ENCODE peak calls at places on chromosomes 13 and 19, in eight cellular contexts. One of them, this sample, is unnamed.

GRCh38 chr13:44271031-44271433 is 102.6 kb upstream of the SERP2 start:
- DNase-seq in amniotic epithelial cell: peak; percentile 77
- DNase-seq in cardiac muscle cell: no peak
- DNase-seq in left cardiac atrium: no peak
- DNase-seq in left colon: no peak
- DNase-seq in foreskin fibroblast: peak; percentile 39
- DNase-seq in progenitor cell of endocrine pancreas: no peak
- DNase-seq in esophagus squamous epithelium: no peak
- DNase-seq in this sample: peak; percentile 93

GRCh38 chr19:8698433-8699063 is at the start of gene ACTL9:
- DNase-seq in amniotic epithelial cell: no peak
- DNase-seq in cardiac muscle cell: no peak
- DNase-seq in left cardiac atrium: no peak
- DNase-seq in left colon: no peak
- DNase-seq in foreskin fibroblast: no peak
- DNase-seq in progenitor cell of endocrine pancreas: no peak
- DNase-seq in esophagus squamous epithelium: no peak
- DNase-seq in this sample: no peak

GRCh38 chr19:38840583-38840968 is 9.0 kb upstream of the ECH1 start:
- DNase-seq in amniotic epithelial cell: no peak
- DNase-seq in cardiac muscle cell: no peak
- DNase-seq in left cardiac atrium: no peak
- DNase-seq in left colon: no peak
- DNase-seq in foreskin fibroblast: no peak
- DNase-seq in progenitor cell of endocrine pancreas: no peak
- DNase-seq in esophagus squamous epithelium: no peak
- DNase-seq in this sample: no peak

GRCh38 chr19:48837586-48838191 is 1.4 kb upstream of the HSD17B14 start:
- DNase-seq in amniotic epithelial cell: no peak
- DNase-seq in cardiac muscle cell: no peak
- DNase-seq in left cardiac atrium: no peak
- DNase-seq in left colon: no peak
- DNase-seq in foreskin fibroblast: no peak
- DNase-seq in progenitor cell of endocrine pancreas: no peak
- DNase-seq in esophagus squamous epithelium: no peak
- DNase-seq in this sample: no peak

GRCh38 chr13:106077017-106077416 is 458.4 kb downstream of the EFNB2 start:
- DNase-seq in amniotic epithelial cell: no peak
- DNase-seq in cardiac muscle cell: no peak
- DNase-seq in left cardiac atrium: no peak
- DNase-seq in left colon: no peak
- DNase-seq in foreskin fibroblast: no peak
- DNase-seq in progenitor cell of endocrine pancreas: no peak
- DNase-seq in esophagus squamous epithelium: no peak
- DNase-seq in this sample: no peak

GRCh38 chr19:55446060-55446459 is 3.0 kb upstream of the SHISA7 start:
- DNase-seq in amniotic epithelial cell: peak; percentile 65
- DNase-seq in cardiac muscle cell: no peak
- DNase-seq in left cardiac atrium: no peak
- DNase-seq in left colon: no peak
- DNase-seq in foreskin fibroblast: no peak
- DNase-seq in progenitor cell of endocrine pancreas: no peak
- DNase-seq in esophagus squamous epithelium: no peak
- DNase-seq in this sample: no peak

GRCh38 chr13:25171517-25172302 is at the start of gene AMER2:
- DNase-seq in amniotic epithelial cell: peak; percentile 5
- DNase-seq in cardiac muscle cell: peak; percentile 38
- DNase-seq in left cardiac atrium: peak; percentile 44
- DNase-seq in left colon: peak; percentile 14
- DNase-seq in foreskin fibroblast: peak; percentile 7
- DNase-seq in progenitor cell of endocrine pancreas: peak; percentile 34
- DNase-seq in esophagus squamous epithelium: no peak
- DNase-seq in this sample: peak; percentile 17

GRCh38 chr19:40687525-40688016 is 2.9 kb downstream of the NUMBL start:
- DNase-seq in amniotic epithelial cell: peak; percentile 36
- DNase-seq in cardiac muscle cell: peak; percentile 76
- DNase-seq in left cardiac atrium: peak; percentile 93
- DNase-seq in left colon: peak; percentile 73
- DNase-seq in foreskin fibroblast: peak; percentile 84
- DNase-seq in progenitor cell of endocrine pancreas: no peak
- DNase-seq in esophagus squamous epithelium: no peak
- DNase-seq in this sample: peak; percentile 93

GRCh38 chr13:31970237-31970930 is 61.2 kb upstream of the FRY start:
- DNase-seq in amniotic epithelial cell: peak; percentile 57
- DNase-seq in cardiac muscle cell: peak; percentile 8
- DNase-seq in left cardiac atrium: no peak
- DNase-seq in left colon: no peak
- DNase-seq in foreskin fibroblast: peak; percentile 61
- DNase-seq in progenitor cell of endocrine pancreas: no peak
- DNase-seq in esophagus squamous epithelium: no peak
- DNase-seq in this sample: peak; percentile 49

GRCh38 chr13:45823583-45823982 is 28.0 kb downstream of the SIAH3 start:
- DNase-seq in amniotic epithelial cell: no peak
- DNase-seq in cardiac muscle cell: no peak
- DNase-seq in left cardiac atrium: no peak
- DNase-seq in left colon: no peak
- DNase-seq in foreskin fibroblast: no peak
- DNase-seq in progenitor cell of endocrine pancreas: no peak
- DNase-seq in esophagus squamous epithelium: no peak
- DNase-seq in this sample: no peak

GRCh38 chr19:33032218-33032781 is 32.4 kb downstream of the RHPN2 start:
- DNase-seq in amniotic epithelial cell: no peak
- DNase-seq in cardiac muscle cell: no peak
- DNase-seq in left cardiac atrium: no peak
- DNase-seq in left colon: peak; percentile 62
- DNase-seq in foreskin fibroblast: no peak
- DNase-seq in progenitor cell of endocrine pancreas: no peak
- DNase-seq in esophagus squamous epithelium: no peak
- DNase-seq in this sample: peak; percentile 4

GRCh38 chr19:3149526-3150505 is 14.0 kb downstream of the GNA15 start:
- DNase-seq in amniotic epithelial cell: no peak
- DNase-seq in cardiac muscle cell: no peak
- DNase-seq in left cardiac atrium: no peak
- DNase-seq in left colon: no peak
- DNase-seq in foreskin fibroblast: no peak
- DNase-seq in progenitor cell of endocrine pancreas: no peak
- DNase-seq in esophagus squamous epithelium: no peak
- DNase-seq in this sample: no peak

GRCh38 chr13:47252627-47253026 is 355.8 kb upstream of the HTR2A start:
- DNase-seq in amniotic epithelial cell: no peak
- DNase-seq in cardiac muscle cell: no peak
- DNase-seq in left cardiac atrium: no peak
- DNase-seq in left colon: no peak
- DNase-seq in foreskin fibroblast: peak; percentile 15
- DNase-seq in progenitor cell of endocrine pancreas: no peak
- DNase-seq in esophagus squamous epithelium: no peak
- DNase-seq in this sample: no peak

This sample was measured in fibroblast of villous mesenchyme.